ENCODE peak calls at places on chromosomes 13 and 19, in four cellular contexts. N is IMR-90, B is neuronal stem cell, W is H1. T is an unnamed sample.

GRCh38 chr19:39301562-39301961 is 5.4 kb downstream of the IFNL1 start:
- DNase-seq in N (no peak), B (no peak), W (no peak), T (no peak)

GRCh38 chr13:28313579-28313978 is 175.2 kb downstream of the PAN3 start:
- DNase-seq in N (peak; percentile 57), B (no peak), W (no peak), T (no peak)

GRCh38 chr19:798415-799075 is 1.3 kb downstream of the PTBP1 start:
- DNase-seq in N (no peak), B (no peak), W (no peak), T (peak; percentile 28)

GRCh38 chr13:105817011-105817410 is 718.5 kb downstream of the EFNB2 start:
- DNase-seq in N (no peak), B (no peak), W (peak; percentile 61), T (peak; percentile 90)

GRCh38 chr19:1156305-1156801 is 17.7 kb downstream of the SBNO2 start:
- DNase-seq in N (no peak), B (no peak), W (no peak), T (peak; percentile 70)

GRCh38 chr13:65679240-65679639 is 1550.9 kb downstream of the PCDH9 start:
- DNase-seq in N (peak; percentile 54), B (no peak), W (no peak), T (no peak)

GRCh38 chr19:11355160-11356073 is at the start of gene PLPPR2:
- DNase-seq in N (peak; percentile 81), B (peak; percentile 86), W (peak; percentile 77), T (peak; percentile 88)

GRCh38 chr19:30682576-30683536 is 310.7 kb downstream of the ZNF536 start:
- DNase-seq in N (peak; percentile 82), B (peak; percentile 51), W (no peak), T (peak; percentile 29)

GRCh38 chr13:91042870-91043269 is 304.6 kb upstream of the MIR17HG start:
- DNase-seq in N (no peak), B (no peak), W (no peak), T (no peak)

GRCh38 chr13:112065521-112065866 is 1.5 kb upstream of the SOX1 start:
- DNase-seq in N (no peak), B (no peak), W (no peak), T (no peak)

GRCh38 chr13:112065867-112066623 is 904 bp upstream of the SOX1 start:
- DNase-seq in N (no peak), B (no peak), W (no peak), T (no peak)

GRCh38 chr13:112067871-112068305 is 939 bp downstream of the SOX1 start:
- DNase-seq in N (no peak), B (no peak), W (no peak), T (no peak)

GRCh38 chr13:112067121-112067741 is at the start of gene SOX1:
- DNase-seq in N (no peak), B (no peak), W (no peak), T (no peak)

DNA sequence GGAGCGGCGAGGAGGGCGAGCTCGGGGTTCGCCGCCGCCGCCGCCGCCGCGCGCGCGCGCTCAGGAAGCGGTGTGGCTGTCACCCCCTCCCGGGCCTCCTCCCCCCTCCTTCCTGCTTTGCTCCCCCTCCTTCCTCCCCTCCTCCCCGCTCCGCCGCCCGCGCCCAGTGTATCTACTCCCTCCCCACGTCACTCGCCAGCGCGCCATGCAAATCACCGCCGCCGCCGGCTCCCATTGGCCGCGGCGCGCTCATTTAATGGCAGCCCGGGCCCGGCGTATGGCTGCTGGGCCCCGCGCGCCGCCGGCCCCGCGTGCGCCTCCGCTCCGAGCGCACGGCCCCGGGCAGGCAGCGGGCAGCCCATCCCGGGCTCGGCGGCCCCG is 335 bp upstream of the SOX1 start:
- DNase-seq in N (no peak), B (peak; percentile 88), W (no peak), T (no peak)
- H3K4me3 ChIP-seq in N (no peak overlapping the region), B (peak overlapping the region; percentile 95), W (peak overlapping the region; percentile 32), T (no peak overlapping the region)

GRCh38 chr13:75872970-75873369 is 236.8 kb downstream of the LMO7 start:
- DNase-seq in N (no peak), B (no peak), W (no peak), T (no peak)
- H2BK5ac ChIP-seq in N (no peak overlapping the region), B (no peak overlapping the region), W (no peak overlapping the region), T (no peak overlapping the region)

GRCh38 chr13:52009985-52010384 is 1.3 kb downstream of the ATP7B start:
- DNase-seq in N (no peak), B (no peak), W (no peak), T (no peak)
- H3K4ac ChIP-seq in N (no peak overlapping the region), B (no peak overlapping the region), W (no peak overlapping the region), T (no peak overlapping the region)

GRCh38 chr19:55069137-55069858 is 6.3 kb upstream of the RDH13 start:
- DNase-seq in N (no peak), B (no peak), W (no peak), T (peak; percentile 85)
- H3K4me3 ChIP-seq in N (peak overlapping the region; percentile 15), B (no peak overlapping the region), W (peak overlapping the region; percentile 16), T (peak overlapping the region; percentile 3)

GRCh38 chr13:55000043-55000442 is 1971.4 kb downstream of the OLFM4 start:
- DNase-seq in N (no peak), B (no peak), W (no peak), T (no peak)

GRCh38 chr13:55001881-55002280 is 1973.3 kb downstream of the OLFM4 start:
- DNase-seq in N (no peak), B (no peak), W (no peak), T (no peak)

GRCh38 chr13:55000844-55001243 is 1972.2 kb downstream of the OLFM4 start:
- DNase-seq in N (no peak), B (no peak), W (no peak), T (no peak)
- H2BK5ac ChIP-seq in N (no peak overlapping the region), B (no peak overlapping the region), W (peak overlapping the region; percentile 93), T (no peak overlapping the region)

GRCh38 chr13:44312131-44312530 is 61.5 kb upstream of the SERP2 start:
- DNase-seq in N (no peak), B (no peak), W (no peak), T (no peak)
- H3K4ac ChIP-seq in N (peak overlapping the region; percentile 85), B (no peak overlapping the region), W (no peak overlapping the region), T (no peak overlapping the region)

GRCh38 chr13:39417643-39418042 is 185.3 kb downstream of the LHFPL6 start:
- DNase-seq in N (peak; percentile 72), B (peak; percentile 49), W (peak; percentile 47), T (peak; percentile 25)
- H3K4me3 ChIP-seq in N (peak overlapping the region; percentile 10), B (peak overlapping the region; percentile 22), W (no peak overlapping the region), T (no peak overlapping the region)

GRCh38 chr19:49875801-49876421 is 1.2 kb downstream of the AKT1S1 start:
- DNase-seq in N (peak; percentile 29), B (peak; percentile 59), W (no peak), T (no peak)
- H2BK5ac ChIP-seq in N (peak overlapping the region; percentile 96), B (peak overlapping the region; percentile 96), W (peak overlapping the region; percentile 100), T (peak overlapping the region; percentile 88)

GRCh38 chr19:43620061-43621001 is 902 bp upstream of the ZNF428 start:
- DNase-seq in N (no peak), B (no peak), W (no peak), T (no peak)
- H3K4ac ChIP-seq in N (peak overlapping the region; percentile 60), B (no peak overlapping the region), W (peak overlapping the region; percentile 63), T (no peak overlapping the region)